ENCODE peak calls at places on chromosomes 12 and 14, in six cellular contexts. R is glutamatergic neuron, C is NCI-H2081, T is pons, U is hypothalamus, K is H4. W is an unnamed sample.

GRCh38 chr14:102088012-102088792 is 1.4 kb upstream of the HSP90AA1 start:
- DNase-seq in C (no peak), K (no peak), U (peak), R (peak), T (peak), W (peak)

GRCh38 chr12:97573901-97574300 is 111.3 kb downstream of the RMST start:
- DNase-seq in R (no peak), U (no peak), K (no peak), T (no peak), C (no peak), W (no peak)

GRCh38 chr12:123267335-123267920 is 4.2 kb downstream of the CDK2AP1 start:
- DNase-seq in C (no peak), K (no peak), R (no peak), U (no peak), T (peak), W (peak)

GRCh38 chr12:51351913-51352532 is 5.5 kb upstream of the CELA1 start:
- DNase-seq in K (peak), U (no peak), T (peak), C (peak), R (peak), W (peak)

GRCh38 chr12:47651368-47652254 is 54.2 kb downstream of the RPAP3 start:
- DNase-seq in T (peak), R (peak), U (no peak), K (peak), C (peak), W (peak)

GRCh38 chr14:71758198-71758955 is 173.9 kb upstream of the RGS6 start:
- DNase-seq in R (no peak), T (no peak), U (no peak), C (no peak), K (no peak), W (no peak)

GRCh38 chr12:127192391-127192790 is 1074.6 kb upstream of the TMEM132C start:
- DNase-seq in U (no peak), K (no peak), T (no peak), C (no peak), R (no peak), W (no peak)

GRCh38 chr12:76670776-76671175 is 93.1 kb upstream of the ZDHHC17 start:
- DNase-seq in T (no peak), R (no peak), U (no peak), C (no peak), K (no peak), W (no peak)

GRCh38 chr12:105083551-105084105 is 630 bp downstream of the ALDH1L2 start:
- DNase-seq in C (no peak), R (peak), K (peak), U (peak), T (peak), W (peak)

GRCh38 chr14:71497645-71498086 is 434.6 kb upstream of the RGS6 start:
- DNase-seq in T (no peak), K (no peak), C (no peak), R (no peak), U (no peak), W (no peak)

GRCh38 chr12:123115409-123116111 is 35.3 kb downstream of the PITPNM2 start:
- DNase-seq in U (no peak), K (peak), C (no peak), T (peak), R (no peak), W (peak)

GRCh38 chr14:22848391-22849164 is 12.2 kb downstream of the MMP14 start:
- DNase-seq in T (peak), C (no peak), R (no peak), K (peak), U (peak), W (peak)

GRCh38 chr12:88418856-88419497 is 161.3 kb downstream of the KITLG start:
- DNase-seq in U (no peak), C (no peak), R (no peak), K (no peak), T (no peak), W (no peak)

GRCh38 chr12:113236539-113237354 is 15.5 kb downstream of the TPCN1 start:
- DNase-seq in C (no peak), R (no peak), U (no peak), K (no peak), T (no peak), W (peak)

GRCh38 chr14:52951730-52952481 is 1.1 kb upstream of the FERMT2 start:
- DNase-seq in C (peak), R (peak), K (peak), T (peak), U (no peak), W (peak)

GRCh38 chr12:58639323-58639934 is 280.9 kb downstream of the LRIG3 start:
- DNase-seq in K (no peak), R (no peak), C (peak), U (no peak), T (no peak), W (no peak)

GRCh38 chr12:104749555-104749954 is 208.5 kb downstream of the SLC41A2 start:
- DNase-seq in R (no peak), K (no peak), C (no peak), T (no peak), U (no peak), W (no peak)

GRCh38 chr12:107782067-107782466 is 7.6 kb downstream of the ASCL4 start:
- DNase-seq in T (no peak), C (no peak), R (no peak), K (no peak), U (no peak), W (no peak)

W was measured in osteoblast.